ENCODE peak calls at places on chromosomes 11 and 22, in four cellular contexts. W is IMR-90, Y is spleen, E is stomach. B is an unnamed sample. For H3K27me3, the result is how much of the 10 kb centered on the place peaks cover.

GRCh38 chr11:57491371-57492061 is 24.0 kb downstream of the SLC43A1 start:
- DNase-seq in E (peak), W (no peak), Y (peak), B (no peak)

GRCh38 chr11:76674517-76675400 is 4.2 kb upstream of the LRRC32 start:
- DNase-seq in E (no peak), W (no peak), Y (no peak), B (no peak)

GRCh38 chr11:28715726-28716125 is 607.5 kb downstream of the METTL15 start:
- DNase-seq in E (no peak), Y (no peak), W (no peak), B (no peak)

GRCh38 chr22:42683599-42684283 is 34.5 kb upstream of the CYB5R3 start:
- DNase-seq in W (no peak), Y (no peak), E (no peak), B (no peak)

GRCh38 chr11:92822410-92822809 is 147.0 kb upstream of the MTNR1B start:
- DNase-seq in E (no peak), Y (no peak), W (no peak), B (no peak)

GRCh38 chr22:38948181-38948940 is 9.0 kb upstream of the APOBEC3A start:
- DNase-seq in Y (no peak), E (no peak), W (no peak), B (peak)

GRCh38 chr11:27075192-27075591 is 34.6 kb downstream of the BBOX1 start:
- DNase-seq in W (peak), Y (no peak), E (no peak), B (no peak)

GRCh38 chr11:8720868-8721739 is 38.5 kb downstream of the RPL27A start:
- DNase-seq in W (no peak), Y (no peak), E (peak), B (no peak)

GRCh38 chr22:27312567-27313507 is 488.7 kb downstream of the MN1 start:
- DNase-seq in Y (no peak), E (no peak), W (no peak), B (no peak)

DNA sequence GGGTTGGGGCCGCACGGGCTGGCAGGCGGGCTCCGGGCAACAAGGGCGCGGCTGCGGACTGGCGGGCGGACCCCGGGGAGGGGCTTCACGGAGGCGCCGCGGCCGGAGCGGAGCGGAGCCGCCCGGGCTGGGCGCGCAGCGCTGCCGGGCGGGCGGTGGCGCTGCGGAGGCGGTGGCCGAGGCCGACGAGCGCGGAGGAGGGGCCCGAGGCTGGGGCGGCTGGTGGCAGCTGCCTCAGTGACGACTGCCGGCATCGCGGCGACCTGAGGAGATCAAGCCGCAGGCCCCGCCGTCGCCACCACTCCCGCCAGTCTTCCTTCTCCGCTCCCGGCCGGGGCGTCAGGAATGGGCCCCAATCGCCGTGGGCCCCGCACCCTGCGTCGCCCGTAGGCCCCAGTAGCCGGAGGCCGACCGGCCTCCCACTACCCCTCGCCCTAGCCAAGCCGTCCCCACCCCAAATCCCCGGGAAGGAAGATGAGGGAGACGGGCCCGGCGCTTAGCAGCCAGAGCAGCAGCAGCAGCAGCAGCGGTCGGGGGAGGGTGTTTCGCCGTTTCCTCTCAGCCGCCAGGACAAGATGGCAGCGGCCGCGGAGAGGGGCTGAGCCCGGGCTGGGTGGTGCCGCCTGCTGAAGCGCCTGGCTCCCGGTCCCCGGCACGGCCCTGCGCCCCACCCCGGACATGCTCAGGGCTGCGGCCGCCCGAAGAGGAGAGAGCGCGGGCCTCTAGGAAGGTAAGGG is at the start of gene HIPK3:
- DNase-seq in E (peak), Y (peak), W (peak), B (peak)
- TF ChIP-seq CTCF in E (peak), Y (no peak), W (peak), B (peak)

GRCh38 chr11:121453589-121454299 is 977 bp upstream of the SORL1-AS1 start:
- DNase-seq in E (no peak), Y (no peak), W (no peak), B (no peak)

GRCh38 chr11:121451178-121451981 is 734 bp upstream of the SORL1 start:
- DNase-seq in Y (peak), W (no peak), E (peak), B (peak)

GRCh38 chr11:121451982-121452608 is at the start of gene SORL1:
- DNase-seq in W (peak), E (peak), Y (peak), B (peak)

GRCh38 chr11:121450424-121450823 is 1.7 kb upstream of the SORL1 start:
- DNase-seq in E (no peak), W (no peak), Y (no peak), B (no peak)

GRCh38 chr11:121452609-121453150 is at the start of gene SORL1-AS1:
- DNase-seq in W (peak), Y (no peak), E (no peak), B (peak)
- TF ChIP-seq POLR2A in W (no peak), Y (no peak), E (no peak), B (no peak)

DNA sequence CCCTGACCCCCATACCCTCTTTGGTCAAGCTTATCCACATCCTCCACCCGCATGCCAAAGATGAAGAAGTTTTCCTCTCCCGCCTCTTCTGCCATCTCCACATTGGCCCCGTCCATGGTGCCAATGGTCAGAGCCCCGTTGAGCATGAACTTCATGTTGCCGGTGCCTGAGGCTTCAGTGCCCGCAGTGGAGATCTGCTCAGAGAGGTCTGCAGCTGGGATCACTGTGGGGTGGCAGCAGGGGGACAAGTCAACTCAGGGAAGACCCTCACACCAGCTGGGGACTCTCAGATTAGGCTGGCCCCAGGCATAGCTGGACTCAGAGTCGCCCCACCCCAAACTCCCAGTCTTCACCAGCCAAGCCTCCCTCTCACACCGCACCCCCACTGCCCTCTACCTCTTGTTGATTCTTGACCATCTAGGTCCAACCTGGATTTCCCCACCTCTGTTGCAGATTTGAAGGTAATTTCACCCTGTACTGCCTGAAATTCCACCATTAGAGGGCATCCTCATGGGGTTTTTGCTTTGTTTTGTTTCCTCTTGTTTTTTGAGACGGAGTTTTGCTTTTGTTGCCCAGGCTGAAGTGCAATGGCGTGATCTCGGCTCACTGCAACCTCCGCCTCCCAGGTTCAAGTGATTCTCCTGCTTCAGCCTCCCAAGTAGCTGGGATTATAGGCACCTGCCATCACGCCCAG is 6.6 kb upstream of the RASGRP2 start:
- DNase-seq in E (no peak), W (no peak), Y (peak), B (no peak)
- H3K27me3 ChIP-seq in E (under half), W (under half), Y (under half), B (under half)

DNA sequence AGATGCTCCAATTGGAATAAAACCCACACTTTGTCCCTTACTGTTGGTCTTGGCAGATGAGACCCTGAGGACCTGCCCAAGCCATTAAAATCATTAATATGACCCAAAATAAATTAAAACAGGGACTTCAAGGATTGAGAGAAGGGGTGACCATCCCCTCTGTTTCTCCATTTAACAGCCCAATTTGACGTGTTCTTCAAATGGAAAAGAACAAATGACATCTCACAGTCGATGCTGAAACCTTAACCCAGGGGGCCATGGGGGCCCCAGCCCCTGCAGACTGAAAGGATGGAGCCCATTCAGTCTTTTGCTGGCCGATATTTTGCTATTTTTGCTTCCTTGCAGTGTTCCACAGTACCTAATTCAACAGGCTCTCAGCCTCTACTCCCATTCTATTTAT is 20.5 kb downstream of the ZNF74 start:
- DNase-seq in W (no peak), E (no peak), Y (peak), B (no peak)
- TF ChIP-seq CTCF in W (no peak), E (no peak), Y (no peak), B (no peak)

GRCh38 chr11:68146010-68146540 is 24.9 kb upstream of the CHKA start:
- DNase-seq in Y (peak), W (no peak), E (peak), B (peak)
- TF ChIP-seq POLR2A in Y (no peak), W (no peak), E (no peak), B (peak)

GRCh38 chr11:85752890-85753581 is 57.9 kb downstream of the SYTL2 start:
- DNase-seq in E (peak), W (no peak), Y (peak), B (peak)
- H3K27me3 ChIP-seq in E (under half), W (under half), Y (under half), B (under half)

DNA sequence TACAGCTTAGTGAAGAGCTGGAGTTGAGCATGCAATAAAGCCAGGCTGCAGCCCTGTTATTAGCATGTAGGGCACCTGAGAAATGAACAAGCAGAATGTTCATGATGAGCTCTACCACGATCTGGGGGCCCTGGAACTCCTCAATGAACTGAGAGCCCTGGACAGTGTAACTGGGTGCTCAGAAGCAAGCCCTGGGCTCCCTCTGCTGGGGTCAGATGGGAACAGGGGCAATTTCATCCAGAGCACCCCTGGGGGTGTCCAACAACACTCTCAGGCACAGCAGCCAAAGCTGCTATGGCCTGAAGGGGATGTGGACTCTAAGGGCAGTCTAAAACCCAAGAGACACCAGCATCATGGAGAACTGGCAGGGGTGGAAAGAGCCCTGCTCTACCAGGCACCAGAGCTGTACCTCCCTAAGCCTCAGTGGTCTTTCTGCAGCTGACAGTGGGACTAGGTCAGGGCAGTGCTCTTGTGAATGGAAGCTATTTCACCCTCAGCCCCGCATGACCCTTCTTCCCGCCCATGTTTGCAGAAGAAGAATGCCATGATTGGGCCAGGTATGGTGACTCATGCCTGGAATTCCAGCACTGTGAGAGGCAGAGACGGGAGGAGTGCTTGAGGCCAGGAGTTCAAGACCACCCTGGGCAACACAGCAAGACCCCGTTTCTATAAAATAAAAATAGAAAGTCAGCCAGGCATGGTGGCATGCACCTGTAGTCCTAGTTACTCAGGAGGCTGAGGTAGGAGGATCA is 28.9 kb downstream of the THOC5 start:
- DNase-seq in W (peak), E (peak), Y (peak), B (no peak)
- TF ChIP-seq CTCF in W (peak), E (no peak), Y (peak), B (peak)

GRCh38 chr22:49964493-49965290 is 4.1 kb downstream of the PIM3 start:
- DNase-seq in E (peak), W (no peak), Y (peak), B (peak)
- TF ChIP-seq POLR2A in E (no peak), W (no peak), Y (no peak), B (no peak)

GRCh38 chr11:359181-359714 is 10.1 kb upstream of the B4GALNT4 start:
- DNase-seq in W (no peak), E (no peak), Y (peak), B (no peak)
- H3K27me3 ChIP-seq in W (under half), E (under half), Y (under half), B (under half)

B was measured in Peyer's patch.